ENCODE peak calls at places on chromosomes 7 and 10, in four cellular contexts. L is suprapubic skin, O is lower lobe of right lung, S is cardiac muscle cell. V is an unnamed sample.

GRCh38 chr10:114301951-114302710 is 63.1 kb downstream of the VWA2 start:
- DNase-seq in L (peak), O (no peak), S (no peak), V (no peak)

GRCh38 chr10:128137877-128138276 is 11.7 kb upstream of the MKI67 start:
- DNase-seq in O (no peak), S (no peak), L (no peak), V (no peak)

GRCh38 chr7:70797109-70797514 is 334.8 kb upstream of the GALNT17 start:
- DNase-seq in L (no peak), O (no peak), S (peak), V (no peak)

GRCh38 chr10:49608166-49608758 is 1.8 kb upstream of the SLC18A3 start:
- DNase-seq in L (no peak), O (no peak), S (no peak), V (no peak)

GRCh38 chr7:75977741-75978140 is 16.7 kb downstream of the TMEM120A start:
- DNase-seq in O (no peak), S (peak), L (peak), V (no peak)

GRCh38 chr10:111836586-111836985 is 347.0 kb downstream of the GPAM start:
- DNase-seq in S (no peak), O (no peak), L (no peak), V (no peak)

GRCh38 chr7:40507166-40507565 is 372.4 kb downstream of the SUGCT start:
- DNase-seq in L (no peak), S (no peak), O (no peak), V (peak)

GRCh38 chr10:133245439-133246235 is 8.0 kb downstream of the VENTX start:
- DNase-seq in O (no peak), S (peak), L (no peak), V (no peak)

GRCh38 chr10:110448682-110449418 is 48.9 kb upstream of the DUSP5 start:
- DNase-seq in L (no peak), S (no peak), O (no peak), V (no peak)

GRCh38 chr10:36119439-36119838 is 477.3 kb upstream of the FZD8 start:
- DNase-seq in L (no peak), S (no peak), O (no peak), V (no peak)

GRCh38 chr10:95303535-95303934 is 12.7 kb upstream of the PDLIM1 start:
- DNase-seq in O (no peak), L (no peak), S (no peak), V (no peak)

GRCh38 chr10:125283191-125283590 is 122.8 kb upstream of the CTBP2 start:
- DNase-seq in L (no peak), S (no peak), O (no peak), V (no peak)

GRCh38 chr10:91311601-91312000 is 91.1 kb downstream of the PCGF5 start:
- DNase-seq in O (no peak), S (no peak), L (no peak), V (no peak)

GRCh38 chr7:25852995-25853713 is 298.8 kb upstream of the NFE2L3 start:
- DNase-seq in O (no peak), L (no peak), S (no peak), V (no peak)

GRCh38 chr7:128235469-128235868 is 5.6 kb upstream of the LEP start:
- DNase-seq in O (no peak), L (no peak), S (no peak), V (no peak)

GRCh38 chr7:130909881-130910672 is 176.1 kb upstream of the KLF14 start:
- DNase-seq in O (no peak), S (no peak), L (no peak), V (no peak)

GRCh38 chr7:1852781-1853618 is 182.9 kb downstream of the ELFN1 start:
- DNase-seq in S (no peak), L (peak), O (peak), V (no peak)

GRCh38 chr7:11831727-11832495 is at the start of gene THSD7A:
- DNase-seq in O (peak), L (peak), S (peak), V (no peak)

GRCh38 chr7:3095046-3095445 is 51.4 kb upstream of the CARD11 start:
- DNase-seq in L (no peak), S (no peak), O (peak), V (peak)

GRCh38 chr7:91047636-91048035 is 216.6 kb upstream of the FZD1 start:
- DNase-seq in O (no peak), L (no peak), S (no peak), V (no peak)

GRCh38 chr10:130743751-130744191 is 567.8 kb downstream of the TCERG1L start:
- DNase-seq in O (no peak), L (peak), S (no peak), V (no peak)

GRCh38 chr10:97796651-97797050 is 24.9 kb upstream of the SFRP5 start:
- DNase-seq in S (no peak), O (no peak), L (no peak), V (no peak)

GRCh38 chr10:48885376-48885775 is 54.3 kb downstream of the LRRC18 start:
- DNase-seq in O (no peak), S (peak), L (no peak), V (no peak)

GRCh38 chr7:133190172-133190528 is 62.7 kb upstream of the EXOC4 start:
- DNase-seq in S (no peak), O (no peak), L (no peak), V (no peak)

GRCh38 chr7:79982151-79982770 is 152.4 kb upstream of the GNAI1 start:
- DNase-seq in S (no peak), L (no peak), O (no peak), V (no peak)

GRCh38 chr10:98267894-98268693 is at the start of gene LOXL4:
- DNase-seq in S (peak), O (no peak), L (no peak), V (no peak)

GRCh38 chr7:155858521-155859061 is 46.3 kb upstream of the SHH start:
- DNase-seq in O (no peak), S (no peak), L (no peak), V (no peak)

GRCh38 chr10:36354633-36355032 is 712.5 kb upstream of the FZD8 start:
- DNase-seq in L (no peak), S (no peak), O (no peak), V (no peak)

GRCh38 chr7:27168265-27168947 is 3.1 kb upstream of the HOXA9 start:
- DNase-seq in S (no peak), O (peak), L (peak), V (no peak)

GRCh38 chr7:79922894-79923293 is 211.7 kb upstream of the GNAI1 start:
- DNase-seq in L (no peak), S (no peak), O (no peak), V (no peak)

GRCh38 chr10:88066319-88066718 is 202.9 kb downstream of the PTEN start:
- DNase-seq in L (no peak), O (no peak), S (no peak), V (no peak)

GRCh38 chr7:78437118-78437517 is 638.5 kb downstream of the PHTF2 start:
- DNase-seq in S (no peak), O (no peak), L (no peak), V (no peak)
- H3K4me3 ChIP-seq in S (no peak), O (no peak), L (no peak), V (no peak)

DNA sequence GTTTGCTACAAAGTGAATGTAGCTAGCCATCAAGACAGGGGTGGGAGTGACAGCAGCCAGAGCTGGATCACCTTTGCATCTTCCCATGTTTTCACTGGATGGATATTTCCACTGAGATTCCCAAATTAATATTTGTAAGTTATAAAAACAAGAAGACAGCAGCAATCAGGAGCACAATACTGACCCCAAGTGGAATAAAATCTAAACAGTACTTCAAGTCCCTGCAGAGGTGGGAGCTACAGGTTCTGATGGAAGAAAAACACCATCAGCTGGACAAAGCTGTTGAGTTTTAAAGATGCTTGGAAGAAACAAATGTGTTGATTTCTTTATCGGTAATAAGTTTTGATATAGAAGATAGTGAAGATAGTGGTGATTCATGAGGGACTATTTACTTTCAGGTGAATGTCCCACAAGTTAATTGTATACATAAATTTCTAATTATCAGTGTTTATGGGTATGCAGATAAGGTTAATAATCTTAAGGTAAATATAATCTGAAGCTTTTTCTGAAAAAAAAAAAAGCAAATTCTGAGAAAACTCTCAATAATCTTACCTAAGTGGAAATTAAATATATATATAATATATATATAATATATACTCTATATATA is 129.3 kb downstream of the SLC16A9 start:
- DNase-seq in S (peak), L (no peak), O (no peak), V (no peak)
- TF ChIP-seq CTCF in S (peak), L (no peak), O (peak), V (peak)

DNA sequence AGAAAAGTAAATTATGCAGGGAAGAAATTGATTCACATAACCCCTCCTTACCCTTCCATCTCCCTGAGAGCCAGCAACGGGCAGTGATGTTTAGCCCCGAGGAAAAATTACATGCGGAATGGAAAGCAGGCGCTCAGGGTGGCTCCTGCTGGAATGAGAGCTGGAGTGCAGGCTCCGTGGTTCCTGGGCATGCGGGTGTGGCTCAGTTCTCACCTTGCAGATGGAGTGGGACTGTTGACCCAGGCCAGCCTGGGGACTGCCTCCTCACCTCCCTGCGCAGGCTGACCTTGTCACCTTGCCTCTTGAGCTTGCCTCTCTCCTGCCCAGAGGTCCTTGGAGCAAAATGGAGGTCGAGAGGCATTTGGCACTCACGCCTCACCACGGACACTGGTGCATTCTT is 83.3 kb upstream of the PPIF start:
- DNase-seq in S (no peak), L (no peak), O (no peak), V (no peak)
- H3K4me3 ChIP-seq in S (no peak), L (no peak), O (no peak), V (no peak)

GRCh38 chr7:44087914-44088838 is 5.8 kb upstream of the POLM start:
- DNase-seq in S (no peak), L (peak), O (peak), V (no peak)
- TF ChIP-seq CTCF in S (no peak), L (no peak), O (no peak), V (no peak)

GRCh38 chr7:30206942-30207341 is 72.2 kb downstream of the MTURN start:
- DNase-seq in S (no peak), O (no peak), L (no peak), V (no peak)
- H3K4me3 ChIP-seq in S (no peak), O (no peak), L (no peak), V (no peak)

GRCh38 chr10:3763035-3763456 is 22.0 kb downstream of the KLF6 start:
- DNase-seq in L (no peak), O (no peak), S (no peak), V (no peak)
- TF ChIP-seq CTCF in L (no peak), O (no peak), S (no peak), V (no peak)

GRCh38 chr10:101224910-101225823 is 4.1 kb downstream of the LBX1 start:
- DNase-seq in S (no peak), O (no peak), L (no peak), V (no peak)

GRCh38 chr10:101225846-101226361 is 3.4 kb downstream of the LBX1 start:
- DNase-seq in S (no peak), O (no peak), L (no peak), V (no peak)

GRCh38 chr10:101223274-101224059 is 5.8 kb downstream of the LBX1 start:
- DNase-seq in O (no peak), L (no peak), S (no peak), V (no peak)

GRCh38 chr10:101222683-101223273 is 6.5 kb downstream of the LBX1 start:
- DNase-seq in O (no peak), L (no peak), S (no peak), V (no peak)

GRCh38 chr10:101224060-101224909 is 5.0 kb downstream of the LBX1 start:
- DNase-seq in O (no peak), L (no peak), S (no peak), V (no peak)
- H3K4me3 ChIP-seq in O (no peak), L (peak), S (no peak), V (no peak)

GRCh38 chr7:95595825-95596182 is 512 bp downstream of the PDK4 start:
- DNase-seq in L (no peak), S (no peak), O (no peak), V (no peak)
- TF ChIP-seq CTCF in L (no peak), S (no peak), O (no peak), V (no peak)

GRCh38 chr10:101121661-101122045 is 9.4 kb upstream of the TLX1 start:
- DNase-seq in S (no peak), O (no peak), L (no peak), V (no peak)
- H3K4me3 ChIP-seq in S (no peak), O (peak), L (peak), V (no peak)